ENCODE peak calls at places on chromosomes 1 and 21, in five cellular contexts. Z is NCI-H774; S is activated T-helper 1 cell treated with anti-CD3 and anti-CD28 coated beads, Interleukin-12 subunit alpha, Interleukin-12 subunit beta, Interleukin-2, Interleukin-4 antibody, amounts not matched to agents 30 ng/mL and 10 ng/mL and 1 ng/mL, durations not matched to agents 14 hours and 24 hours and 36 hours; C is HTR-8/SVneo; O is mucosa of descending colon. Q is an unnamed sample.
A peak's percentile ranks its signal among the peaks of the same experiment; 100 is the strongest.

GRCh38 chr1:183283286-183283685 is 97.2 kb downstream of the LAMC2 start:
- DNase-seq in S (no peak), C (no peak), Z (no peak), O (no peak), Q (no peak)

GRCh38 chr1:155744711-155745283 is 55.9 kb downstream of the DAP3 start:
- DNase-seq in O (no peak), C (no peak), S (no peak), Z (no peak), Q (no peak)

GRCh38 chr1:8026976-8027747 is 1.1 kb upstream of the ERRFI1 start:
- DNase-seq in O (peak; percentile 72), Z (no peak), S (no peak), C (no peak), Q (peak; percentile 60)

GRCh38 chr1:7572654-7573152 is 198.4 kb upstream of the VAMP3 start:
- DNase-seq in C (no peak), S (no peak), O (peak; percentile 85), Z (no peak), Q (no peak)

GRCh38 chr1:211920602-211921226 is 90.2 kb upstream of the LPGAT1 start:
- DNase-seq in Z (no peak), S (no peak), O (no peak), C (no peak), Q (no peak)

GRCh38 chr1:228378453-228379164 is 28.0 kb downstream of the TRIM11 start:
- DNase-seq in O (peak; percentile 73), Z (peak; percentile 72), S (peak; percentile 41), C (peak; percentile 53), Q (peak; percentile 79)

GRCh38 chr1:197178998-197179397 is 32.5 kb upstream of the ASPM start:
- DNase-seq in C (no peak), Z (no peak), O (no peak), S (no peak), Q (peak; percentile 81)

GRCh38 chr21:42190492-42190875 is 28.5 kb upstream of the ABCG1 start:
- DNase-seq in O (no peak), C (no peak), S (no peak), Z (no peak), Q (no peak)

GRCh38 chr1:145690587-145691558 is 16.3 kb downstream of the PDZK1 start:
- DNase-seq in S (peak; percentile 55), O (no peak), Z (no peak), C (no peak), Q (peak; percentile 90)

GRCh38 chr1:204523605-204524215 is 7.5 kb downstream of the MDM4 start:
- DNase-seq in O (no peak), S (no peak), Z (no peak), C (no peak), Q (no peak)

GRCh38 chr1:22210176-22210575 is 67.3 kb upstream of the WNT4 start:
- DNase-seq in O (no peak), S (no peak), Z (no peak), C (no peak), Q (no peak)

GRCh38 chr1:185238447-185238846 is 78.6 kb downstream of the IVNS1ABP start:
- DNase-seq in S (no peak), O (no peak), C (peak; percentile 10), Z (no peak), Q (peak; percentile 58)

GRCh38 chr1:18155881-18156385 is 48.3 kb downstream of the IGSF21 start:
- DNase-seq in C (no peak), Z (peak; percentile 4), O (no peak), S (no peak), Q (no peak)

GRCh38 chr1:93839307-93839706 is 39.7 kb downstream of the DNTTIP2 start:
- DNase-seq in C (no peak), S (no peak), O (no peak), Z (no peak), Q (peak; percentile 89)

GRCh38 chr1:31181515-31182343 is 58.0 kb downstream of the NKAIN1 start:
- DNase-seq in O (peak; percentile 56), S (peak; percentile 40), Z (no peak), C (no peak), Q (peak; percentile 56)